ENCODE peak calls at places on chromosomes 7 and 10, in eight cellular contexts. One of them, this sample, is unnamed.

GRCh38 chr7:131654668-131655326 is 98.4 kb upstream of the PODXL start:
- DNase-seq in endodermal cell: peak
- DNase-seq in HCT116: peak
- DNase-seq in H9: peak
- DNase-seq in OCI-LY7: peak
- DNase-seq in pancreas: peak
- DNase-seq in SJCRH30: peak
- DNase-seq in dorsolateral prefrontal cortex: peak
- DNase-seq in this sample: peak

GRCh38 chr7:158885624-158886023 is 29.3 kb downstream of the DYNC2I1 start:
- DNase-seq in endodermal cell: no peak
- DNase-seq in HCT116: no peak
- DNase-seq in H9: no peak
- DNase-seq in OCI-LY7: peak
- DNase-seq in pancreas: no peak
- DNase-seq in SJCRH30: peak
- DNase-seq in dorsolateral prefrontal cortex: no peak
- DNase-seq in this sample: no peak

GRCh38 chr7:100155553-100156317 is 2.8 kb downstream of the TRAPPC14 start:
- DNase-seq in endodermal cell: no peak
- DNase-seq in HCT116: no peak
- DNase-seq in H9: no peak
- DNase-seq in OCI-LY7: no peak
- DNase-seq in pancreas: no peak
- DNase-seq in SJCRH30: no peak
- DNase-seq in dorsolateral prefrontal cortex: no peak
- DNase-seq in this sample: no peak

GRCh38 chr7:100546868-100547800 is 8.1 kb downstream of the AGFG2 start:
- DNase-seq in endodermal cell: no peak
- DNase-seq in HCT116: no peak
- DNase-seq in H9: no peak
- DNase-seq in OCI-LY7: no peak
- DNase-seq in pancreas: no peak
- DNase-seq in SJCRH30: no peak
- DNase-seq in dorsolateral prefrontal cortex: no peak
- DNase-seq in this sample: no peak

GRCh38 chr7:138975343-138976104 is 5.7 kb downstream of the KIAA1549 start:
- DNase-seq in endodermal cell: peak
- DNase-seq in HCT116: no peak
- DNase-seq in H9: no peak
- DNase-seq in OCI-LY7: no peak
- DNase-seq in pancreas: no peak
- DNase-seq in SJCRH30: peak
- DNase-seq in dorsolateral prefrontal cortex: no peak
- DNase-seq in this sample: no peak

GRCh38 chr7:106793015-106793651 is 71.9 kb upstream of the PIK3CG start:
- DNase-seq in endodermal cell: peak
- DNase-seq in HCT116: peak
- DNase-seq in H9: no peak
- DNase-seq in OCI-LY7: peak
- DNase-seq in pancreas: no peak
- DNase-seq in SJCRH30: peak
- DNase-seq in dorsolateral prefrontal cortex: no peak
- DNase-seq in this sample: no peak

GRCh38 chr10:74103560-74104248 is 46.9 kb downstream of the AP3M1 start:
- DNase-seq in endodermal cell: no peak
- DNase-seq in HCT116: peak
- DNase-seq in H9: no peak
- DNase-seq in OCI-LY7: peak
- DNase-seq in pancreas: no peak
- DNase-seq in SJCRH30: peak
- DNase-seq in dorsolateral prefrontal cortex: no peak
- DNase-seq in this sample: no peak

GRCh38 chr10:69413221-69413865 is 3.4 kb downstream of the TACR2 start:
- DNase-seq in endodermal cell: peak
- DNase-seq in HCT116: peak
- DNase-seq in H9: peak
- DNase-seq in OCI-LY7: peak
- DNase-seq in pancreas: no peak
- DNase-seq in SJCRH30: peak
- DNase-seq in dorsolateral prefrontal cortex: peak
- DNase-seq in this sample: no peak

GRCh38 chr7:123431075-123431614 is 103.2 kb downstream of the IQUB start:
- DNase-seq in endodermal cell: no peak
- DNase-seq in HCT116: peak
- DNase-seq in H9: no peak
- DNase-seq in OCI-LY7: no peak
- DNase-seq in pancreas: no peak
- DNase-seq in SJCRH30: no peak
- DNase-seq in dorsolateral prefrontal cortex: no peak
- DNase-seq in this sample: no peak

GRCh38 chr7:128792471-128793183 is 859 bp downstream of the CCDC136 start:
- DNase-seq in endodermal cell: no peak
- DNase-seq in HCT116: no peak
- DNase-seq in H9: no peak
- DNase-seq in OCI-LY7: peak
- DNase-seq in pancreas: no peak
- DNase-seq in SJCRH30: peak
- DNase-seq in dorsolateral prefrontal cortex: no peak
- DNase-seq in this sample: no peak

GRCh38 chr10:62806246-62806645 is 1.7 kb downstream of the ADO start:
- DNase-seq in endodermal cell: no peak
- DNase-seq in HCT116: no peak
- DNase-seq in H9: no peak
- DNase-seq in OCI-LY7: no peak
- DNase-seq in pancreas: no peak
- DNase-seq in SJCRH30: no peak
- DNase-seq in dorsolateral prefrontal cortex: no peak
- DNase-seq in this sample: no peak

GRCh38 chr10:17101257-17101909 is 28.2 kb downstream of the CUBN start:
- DNase-seq in endodermal cell: no peak
- DNase-seq in HCT116: no peak
- DNase-seq in H9: no peak
- DNase-seq in OCI-LY7: no peak
- DNase-seq in pancreas: no peak
- DNase-seq in SJCRH30: no peak
- DNase-seq in dorsolateral prefrontal cortex: no peak
- DNase-seq in this sample: no peak

DNA sequence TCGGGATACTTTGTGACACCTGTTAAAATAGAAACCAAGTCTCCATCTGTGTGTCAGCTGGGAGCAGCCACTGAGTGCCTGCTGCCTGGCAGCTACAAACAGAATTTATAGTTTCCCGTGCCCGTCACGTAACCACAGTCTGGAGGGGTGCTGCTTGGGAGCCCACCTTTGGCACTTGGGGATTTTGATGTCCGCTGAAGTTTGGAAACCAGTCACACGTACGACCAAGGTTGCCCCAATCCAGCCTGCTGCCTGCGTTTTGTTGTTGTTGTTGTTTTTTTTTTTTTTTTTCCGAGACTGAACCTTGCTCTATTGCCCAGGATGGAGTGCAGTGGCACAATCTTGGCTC is 1.6 kb downstream of the TRRAP start:
- DNase-seq in endodermal cell: no peak
- DNase-seq in HCT116: no peak
- DNase-seq in H9: no peak
- DNase-seq in OCI-LY7: no peak
- DNase-seq in pancreas: no peak
- DNase-seq in SJCRH30: no peak
- DNase-seq in dorsolateral prefrontal cortex: no peak
- DNase-seq in this sample: no peak
- H3K27ac ChIP-seq in endodermal cell: no peak
- H3K27ac ChIP-seq in HCT116: peak
- H3K27ac ChIP-seq in H9: no peak
- H3K27ac ChIP-seq in OCI-LY7: peak
- H3K27ac ChIP-seq in pancreas: peak
- H3K27ac ChIP-seq in SJCRH30: no peak
- H3K27ac ChIP-seq in dorsolateral prefrontal cortex: no peak
- H3K27ac ChIP-seq in this sample: peak

GRCh38 chr10:103884681-103885139 is 29.3 kb upstream of the SH3PXD2A start:
- DNase-seq in endodermal cell: peak
- DNase-seq in HCT116: no peak
- DNase-seq in H9: peak
- DNase-seq in OCI-LY7: peak
- DNase-seq in pancreas: no peak
- DNase-seq in SJCRH30: peak
- DNase-seq in dorsolateral prefrontal cortex: no peak
- DNase-seq in this sample: no peak
- H3K27ac ChIP-seq in endodermal cell: no peak
- H3K27ac ChIP-seq in HCT116: no peak
- H3K27ac ChIP-seq in H9: no peak
- H3K27ac ChIP-seq in OCI-LY7: no peak
- H3K27ac ChIP-seq in pancreas: no peak
- H3K27ac ChIP-seq in SJCRH30: no peak
- H3K27ac ChIP-seq in dorsolateral prefrontal cortex: no peak
- H3K27ac ChIP-seq in this sample: peak

DNA sequence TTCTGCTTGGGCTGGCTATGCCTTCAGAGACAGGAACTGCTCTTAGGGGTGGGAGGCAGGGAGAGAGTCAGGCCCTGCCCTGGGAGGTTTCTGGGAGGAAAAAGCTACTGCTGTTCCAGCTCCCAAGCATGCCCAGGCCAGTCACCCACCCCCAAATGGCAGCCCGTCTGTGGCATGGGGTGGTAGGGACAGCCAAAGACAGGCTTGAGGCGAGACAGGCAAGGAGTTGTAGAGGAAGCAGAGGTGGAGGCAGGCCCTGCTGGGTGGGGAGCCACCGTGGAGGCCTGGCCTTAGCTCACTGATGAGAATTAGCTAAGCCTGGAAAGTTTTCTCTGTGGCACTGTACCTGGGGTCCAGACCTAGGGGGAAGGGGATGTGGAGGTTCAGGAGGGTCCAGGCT is 6.6 kb upstream of the SAMD8 start:
- DNase-seq in endodermal cell: peak
- DNase-seq in HCT116: no peak
- DNase-seq in H9: no peak
- DNase-seq in OCI-LY7: no peak
- DNase-seq in pancreas: no peak
- DNase-seq in SJCRH30: no peak
- DNase-seq in dorsolateral prefrontal cortex: no peak
- DNase-seq in this sample: no peak
- H3K27ac ChIP-seq in endodermal cell: no peak
- H3K27ac ChIP-seq in HCT116: no peak
- H3K27ac ChIP-seq in H9: no peak
- H3K27ac ChIP-seq in OCI-LY7: no peak
- H3K27ac ChIP-seq in pancreas: no peak
- H3K27ac ChIP-seq in SJCRH30: no peak
- H3K27ac ChIP-seq in dorsolateral prefrontal cortex: no peak
- H3K27ac ChIP-seq in this sample: no peak

GRCh38 chr10:51629969-51630617 is 69.3 kb downstream of the CSTF2T start:
- DNase-seq in endodermal cell: no peak
- DNase-seq in HCT116: no peak
- DNase-seq in H9: no peak
- DNase-seq in OCI-LY7: no peak
- DNase-seq in pancreas: no peak
- DNase-seq in SJCRH30: no peak
- DNase-seq in dorsolateral prefrontal cortex: no peak
- DNase-seq in this sample: no peak
- H3K27ac ChIP-seq in endodermal cell: no peak
- H3K27ac ChIP-seq in HCT116: no peak
- H3K27ac ChIP-seq in H9: no peak
- H3K27ac ChIP-seq in OCI-LY7: no peak
- H3K27ac ChIP-seq in pancreas: no peak
- H3K27ac ChIP-seq in SJCRH30: no peak
- H3K27ac ChIP-seq in dorsolateral prefrontal cortex: no peak
- H3K27ac ChIP-seq in this sample: no peak

GRCh38 chr10:98361636-98362035 is 53.3 kb downstream of the PYROXD2 start:
- DNase-seq in endodermal cell: no peak
- DNase-seq in HCT116: no peak
- DNase-seq in H9: no peak
- DNase-seq in OCI-LY7: no peak
- DNase-seq in pancreas: no peak
- DNase-seq in SJCRH30: no peak
- DNase-seq in dorsolateral prefrontal cortex: no peak
- DNase-seq in this sample: no peak
- H3K27ac ChIP-seq in endodermal cell: no peak
- H3K27ac ChIP-seq in HCT116: no peak
- H3K27ac ChIP-seq in H9: no peak
- H3K27ac ChIP-seq in OCI-LY7: no peak
- H3K27ac ChIP-seq in pancreas: no peak
- H3K27ac ChIP-seq in SJCRH30: no peak
- H3K27ac ChIP-seq in dorsolateral prefrontal cortex: peak
- H3K27ac ChIP-seq in this sample: no peak